ENCODE peak calls at places on chromosomes 2 and 18, in nine cellular contexts. One of them, this sample, is unnamed.

GRCh38 chr2:76008001-76008702 is 297.4 kb upstream of the GCFC2 start:
- DNase-seq in H4: no peak
- DNase-seq in AG04450: no peak
- DNase-seq in T1000: no peak
- DNase-seq in anterior cingulate cortex: no peak
- DNase-seq in stimulated activated CD4-positive, alpha-beta T cell treated with anti-CD3 and anti-CD28 coated beads, Interleukin-12 subunit alpha, Interleukin-12 subunit beta, amount 100 ng/mL, for 4 hours: no peak
- DNase-seq in glutamatergic neuron: peak
- DNase-seq in NAMALWA: peak
- DNase-seq in GM13976: no peak
- DNase-seq in this sample: peak

GRCh38 chr2:33272001-33272400 is 204.4 kb upstream of the RASGRP3 start:
- DNase-seq in glutamatergic neuron: no peak
- DNase-seq in anterior cingulate cortex: no peak
- DNase-seq in H4: no peak
- DNase-seq in AG04450: no peak
- DNase-seq in GM13976: peak
- DNase-seq in NAMALWA: peak
- DNase-seq in stimulated activated CD4-positive, alpha-beta T cell treated with anti-CD3 and anti-CD28 coated beads, Interleukin-12 subunit alpha, Interleukin-12 subunit beta, amount 100 ng/mL, for 4 hours: no peak
- DNase-seq in T1000: no peak
- DNase-seq in this sample: peak

GRCh38 chr2:66346241-66346664 is 88.7 kb upstream of the MEIS1 start:
- DNase-seq in stimulated activated CD4-positive, alpha-beta T cell treated with anti-CD3 and anti-CD28 coated beads, Interleukin-12 subunit alpha, Interleukin-12 subunit beta, amount 100 ng/mL, for 4 hours: no peak
- DNase-seq in anterior cingulate cortex: no peak
- DNase-seq in NAMALWA: no peak
- DNase-seq in GM13976: no peak
- DNase-seq in glutamatergic neuron: no peak
- DNase-seq in H4: no peak
- DNase-seq in T1000: no peak
- DNase-seq in AG04450: no peak
- DNase-seq in this sample: no peak

GRCh38 chr2:45612265-45612664 is 1.2 kb upstream of the SRBD1 start:
- DNase-seq in NAMALWA: no peak
- DNase-seq in glutamatergic neuron: no peak
- DNase-seq in stimulated activated CD4-positive, alpha-beta T cell treated with anti-CD3 and anti-CD28 coated beads, Interleukin-12 subunit alpha, Interleukin-12 subunit beta, amount 100 ng/mL, for 4 hours: no peak
- DNase-seq in H4: no peak
- DNase-seq in T1000: no peak
- DNase-seq in AG04450: no peak
- DNase-seq in anterior cingulate cortex: no peak
- DNase-seq in GM13976: no peak
- DNase-seq in this sample: peak

GRCh38 chr2:48940606-48941005 is 185.1 kb upstream of the LHCGR start:
- DNase-seq in T1000: no peak
- DNase-seq in glutamatergic neuron: no peak
- DNase-seq in NAMALWA: no peak
- DNase-seq in anterior cingulate cortex: no peak
- DNase-seq in GM13976: no peak
- DNase-seq in AG04450: no peak
- DNase-seq in stimulated activated CD4-positive, alpha-beta T cell treated with anti-CD3 and anti-CD28 coated beads, Interleukin-12 subunit alpha, Interleukin-12 subunit beta, amount 100 ng/mL, for 4 hours: no peak
- DNase-seq in H4: no peak
- DNase-seq in this sample: no peak

GRCh38 chr18:77114564-77115391 is 17.8 kb downstream of the MBP start:
- DNase-seq in stimulated activated CD4-positive, alpha-beta T cell treated with anti-CD3 and anti-CD28 coated beads, Interleukin-12 subunit alpha, Interleukin-12 subunit beta, amount 100 ng/mL, for 4 hours: no peak
- DNase-seq in anterior cingulate cortex: no peak
- DNase-seq in GM13976: no peak
- DNase-seq in glutamatergic neuron: no peak
- DNase-seq in H4: peak
- DNase-seq in T1000: no peak
- DNase-seq in NAMALWA: no peak
- DNase-seq in AG04450: peak
- DNase-seq in this sample: no peak

GRCh38 chr2:99698896-99699295 is 209.1 kb upstream of the REV1 start:
- DNase-seq in T1000: no peak
- DNase-seq in NAMALWA: no peak
- DNase-seq in H4: peak
- DNase-seq in stimulated activated CD4-positive, alpha-beta T cell treated with anti-CD3 and anti-CD28 coated beads, Interleukin-12 subunit alpha, Interleukin-12 subunit beta, amount 100 ng/mL, for 4 hours: no peak
- DNase-seq in AG04450: no peak
- DNase-seq in anterior cingulate cortex: no peak
- DNase-seq in GM13976: no peak
- DNase-seq in glutamatergic neuron: no peak
- DNase-seq in this sample: no peak

GRCh38 chr2:192126912-192127311 is 67.8 kb downstream of the TMEFF2 start:
- DNase-seq in T1000: no peak
- DNase-seq in GM13976: no peak
- DNase-seq in H4: no peak
- DNase-seq in glutamatergic neuron: no peak
- DNase-seq in anterior cingulate cortex: no peak
- DNase-seq in stimulated activated CD4-positive, alpha-beta T cell treated with anti-CD3 and anti-CD28 coated beads, Interleukin-12 subunit alpha, Interleukin-12 subunit beta, amount 100 ng/mL, for 4 hours: no peak
- DNase-seq in NAMALWA: no peak
- DNase-seq in AG04450: no peak
- DNase-seq in this sample: no peak

GRCh38 chr18:74840492-74841167 is 243.0 kb downstream of the ZNF407 start:
- DNase-seq in GM13976: no peak
- DNase-seq in H4: peak
- DNase-seq in AG04450: no peak
- DNase-seq in T1000: no peak
- DNase-seq in NAMALWA: no peak
- DNase-seq in glutamatergic neuron: no peak
- DNase-seq in anterior cingulate cortex: no peak
- DNase-seq in stimulated activated CD4-positive, alpha-beta T cell treated with anti-CD3 and anti-CD28 coated beads, Interleukin-12 subunit alpha, Interleukin-12 subunit beta, amount 100 ng/mL, for 4 hours: no peak
- DNase-seq in this sample: no peak

GRCh38 chr18:24492445-24492844 is 32.0 kb downstream of the HRH4 start:
- DNase-seq in GM13976: no peak
- DNase-seq in T1000: no peak
- DNase-seq in H4: no peak
- DNase-seq in glutamatergic neuron: no peak
- DNase-seq in stimulated activated CD4-positive, alpha-beta T cell treated with anti-CD3 and anti-CD28 coated beads, Interleukin-12 subunit alpha, Interleukin-12 subunit beta, amount 100 ng/mL, for 4 hours: no peak
- DNase-seq in AG04450: no peak
- DNase-seq in NAMALWA: peak
- DNase-seq in anterior cingulate cortex: no peak
- DNase-seq in this sample: peak

GRCh38 chr2:24459224-24459799 is 31.7 kb upstream of the NCOA1 start:
- DNase-seq in glutamatergic neuron: no peak
- DNase-seq in GM13976: no peak
- DNase-seq in H4: no peak
- DNase-seq in NAMALWA: no peak
- DNase-seq in stimulated activated CD4-positive, alpha-beta T cell treated with anti-CD3 and anti-CD28 coated beads, Interleukin-12 subunit alpha, Interleukin-12 subunit beta, amount 100 ng/mL, for 4 hours: no peak
- DNase-seq in T1000: no peak
- DNase-seq in AG04450: no peak
- DNase-seq in anterior cingulate cortex: no peak
- DNase-seq in this sample: no peak

GRCh38 chr18:76750269-76750668 is 72.1 kb upstream of the ZNF236 start:
- DNase-seq in AG04450: no peak
- DNase-seq in anterior cingulate cortex: no peak
- DNase-seq in stimulated activated CD4-positive, alpha-beta T cell treated with anti-CD3 and anti-CD28 coated beads, Interleukin-12 subunit alpha, Interleukin-12 subunit beta, amount 100 ng/mL, for 4 hours: no peak
- DNase-seq in glutamatergic neuron: no peak
- DNase-seq in NAMALWA: no peak
- DNase-seq in T1000: no peak
- DNase-seq in H4: no peak
- DNase-seq in GM13976: no peak
- DNase-seq in this sample: no peak

GRCh38 chr2:210481601-210482124 is 5.1 kb upstream of the LANCL1 start:
- DNase-seq in glutamatergic neuron: no peak
- DNase-seq in stimulated activated CD4-positive, alpha-beta T cell treated with anti-CD3 and anti-CD28 coated beads, Interleukin-12 subunit alpha, Interleukin-12 subunit beta, amount 100 ng/mL, for 4 hours: no peak
- DNase-seq in H4: no peak
- DNase-seq in anterior cingulate cortex: no peak
- DNase-seq in NAMALWA: no peak
- DNase-seq in T1000: no peak
- DNase-seq in GM13976: no peak
- DNase-seq in AG04450: no peak
- DNase-seq in this sample: no peak

GRCh38 chr2:212939777-212940531 is 211.5 kb downstream of the IKZF2 start:
- DNase-seq in NAMALWA: no peak
- DNase-seq in glutamatergic neuron: no peak
- DNase-seq in anterior cingulate cortex: no peak
- DNase-seq in T1000: no peak
- DNase-seq in GM13976: no peak
- DNase-seq in AG04450: no peak
- DNase-seq in H4: no peak
- DNase-seq in stimulated activated CD4-positive, alpha-beta T cell treated with anti-CD3 and anti-CD28 coated beads, Interleukin-12 subunit alpha, Interleukin-12 subunit beta, amount 100 ng/mL, for 4 hours: no peak
- DNase-seq in this sample: no peak

GRCh38 chr2:240557101-240557751 is 562 bp downstream of the ANKMY1 start:
- DNase-seq in AG04450: no peak
- DNase-seq in H4: no peak
- DNase-seq in anterior cingulate cortex: no peak
- DNase-seq in GM13976: no peak
- DNase-seq in stimulated activated CD4-positive, alpha-beta T cell treated with anti-CD3 and anti-CD28 coated beads, Interleukin-12 subunit alpha, Interleukin-12 subunit beta, amount 100 ng/mL, for 4 hours: no peak
- DNase-seq in T1000: no peak
- DNase-seq in glutamatergic neuron: no peak
- DNase-seq in NAMALWA: no peak
- DNase-seq in this sample: no peak